ENCODE peak calls at places on chromosomes 12 and 14, in six cellular contexts. One of them, this sample, is unnamed.

GRCh38 chr14:102920273-102920997 is 2.0 kb upstream of the AMN start:
- DNase-seq in mesendoderm: no peak
- DNase-seq in coronary artery: no peak
- DNase-seq in SK-N-SH: no peak
- DNase-seq in uterus: no peak
- DNase-seq in astrocyte: no peak
- DNase-seq in this sample: no peak

GRCh38 chr14:75495882-75496281 is 26.4 kb upstream of the BATF start:
- DNase-seq in mesendoderm: no peak
- DNase-seq in coronary artery: no peak
- DNase-seq in SK-N-SH: no peak
- DNase-seq in uterus: no peak
- DNase-seq in astrocyte: no peak
- DNase-seq in this sample: no peak

GRCh38 chr12:59113831-59114273 is 193.5 kb upstream of the LRIG3 start:
- DNase-seq in mesendoderm: peak
- DNase-seq in coronary artery: peak
- DNase-seq in SK-N-SH: peak
- DNase-seq in uterus: peak
- DNase-seq in astrocyte: peak
- DNase-seq in this sample: peak

GRCh38 chr12:122691566-122691965 is 11.6 kb downstream of the HCAR2 start:
- DNase-seq in mesendoderm: no peak
- DNase-seq in coronary artery: no peak
- DNase-seq in SK-N-SH: no peak
- DNase-seq in uterus: no peak
- DNase-seq in astrocyte: no peak
- DNase-seq in this sample: no peak

GRCh38 chr12:78600541-78600940 is 264.0 kb upstream of the SYT1 start:
- DNase-seq in mesendoderm: no peak
- DNase-seq in coronary artery: no peak
- DNase-seq in SK-N-SH: no peak
- DNase-seq in uterus: no peak
- DNase-seq in astrocyte: no peak
- DNase-seq in this sample: no peak

GRCh38 chr14:54881235-54881760 is 21.3 kb downstream of the GCH1 start:
- DNase-seq in mesendoderm: no peak
- DNase-seq in coronary artery: no peak
- DNase-seq in SK-N-SH: no peak
- DNase-seq in uterus: no peak
- DNase-seq in astrocyte: peak
- DNase-seq in this sample: no peak

GRCh38 chr12:79250186-79250585 is 385.6 kb downstream of the SYT1 start:
- DNase-seq in mesendoderm: no peak
- DNase-seq in coronary artery: no peak
- DNase-seq in SK-N-SH: no peak
- DNase-seq in uterus: no peak
- DNase-seq in astrocyte: peak
- DNase-seq in this sample: no peak

GRCh38 chr12:57755454-57756372 is 810 bp downstream of the MARCHF9 start:
- DNase-seq in mesendoderm: no peak
- DNase-seq in coronary artery: no peak
- DNase-seq in SK-N-SH: peak
- DNase-seq in uterus: no peak
- DNase-seq in astrocyte: no peak
- DNase-seq in this sample: no peak

GRCh38 chr14:85463512-85463911 is 66.4 kb upstream of the FLRT2 start:
- DNase-seq in mesendoderm: peak
- DNase-seq in coronary artery: no peak
- DNase-seq in SK-N-SH: no peak
- DNase-seq in uterus: no peak
- DNase-seq in astrocyte: no peak
- DNase-seq in this sample: no peak

GRCh38 chr12:25965682-25966081 is 7.2 kb downstream of the RASSF8 start:
- DNase-seq in mesendoderm: no peak
- DNase-seq in coronary artery: no peak
- DNase-seq in SK-N-SH: no peak
- DNase-seq in uterus: no peak
- DNase-seq in astrocyte: no peak
- DNase-seq in this sample: no peak

GRCh38 chr12:9372202-9372601 is 164.0 kb upstream of the PZP start:
- DNase-seq in mesendoderm: peak
- DNase-seq in coronary artery: no peak
- DNase-seq in SK-N-SH: no peak
- DNase-seq in uterus: no peak
- DNase-seq in astrocyte: no peak
- DNase-seq in this sample: no peak

GRCh38 chr14:105275267-105275946 is 25.4 kb downstream of the BRF1 start:
- DNase-seq in mesendoderm: peak
- DNase-seq in coronary artery: no peak
- DNase-seq in SK-N-SH: no peak
- DNase-seq in uterus: no peak
- DNase-seq in astrocyte: peak
- DNase-seq in this sample: no peak

GRCh38 chr12:1611775-1612174 is 17.3 kb upstream of the WNT5B start:
- DNase-seq in mesendoderm: no peak
- DNase-seq in coronary artery: no peak
- DNase-seq in SK-N-SH: no peak
- DNase-seq in uterus: no peak
- DNase-seq in astrocyte: peak
- DNase-seq in this sample: no peak
- H3K27ac ChIP-seq in mesendoderm: no peak
- H3K27ac ChIP-seq in coronary artery: no peak
- H3K27ac ChIP-seq in SK-N-SH: peak
- H3K27ac ChIP-seq in uterus: no peak
- H3K27ac ChIP-seq in astrocyte: no peak
- H3K27ac ChIP-seq in this sample: peak

DNA sequence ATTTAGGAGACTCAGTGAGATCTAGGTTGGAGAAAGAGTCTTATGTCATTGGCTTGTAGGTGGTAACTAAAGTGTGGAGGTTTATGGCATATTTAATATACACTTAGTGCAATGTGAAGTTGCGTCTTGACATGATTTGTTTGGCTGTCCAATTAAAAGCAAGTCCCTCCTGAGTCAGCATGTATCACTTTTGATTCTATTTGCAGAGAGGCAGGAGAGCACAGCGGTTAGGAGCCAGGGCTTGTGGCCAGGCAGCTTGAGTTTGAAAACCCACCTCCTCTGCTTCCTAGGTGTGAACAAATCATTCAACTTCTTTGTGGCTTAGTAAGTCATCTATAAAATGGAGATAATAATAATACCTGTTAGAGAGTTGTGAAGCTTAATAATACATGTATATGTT is 68.5 kb upstream of the OTX2 start:
- DNase-seq in mesendoderm: no peak
- DNase-seq in coronary artery: no peak
- DNase-seq in SK-N-SH: no peak
- DNase-seq in uterus: no peak
- DNase-seq in astrocyte: no peak
- DNase-seq in this sample: no peak
- H3K27ac ChIP-seq in mesendoderm: no peak
- H3K27ac ChIP-seq in coronary artery: no peak
- H3K27ac ChIP-seq in SK-N-SH: no peak
- H3K27ac ChIP-seq in uterus: no peak
- H3K27ac ChIP-seq in astrocyte: no peak
- H3K27ac ChIP-seq in this sample: no peak

GRCh38 chr12:913919-914718 is 35.4 kb downstream of the RAD52 start:
- DNase-seq in mesendoderm: no peak
- DNase-seq in coronary artery: no peak
- DNase-seq in SK-N-SH: no peak
- DNase-seq in uterus: no peak
- DNase-seq in astrocyte: peak
- DNase-seq in this sample: no peak

GRCh38 chr12:909861-910260 is 39.6 kb downstream of the RAD52 start:
- DNase-seq in mesendoderm: no peak
- DNase-seq in coronary artery: no peak
- DNase-seq in SK-N-SH: no peak
- DNase-seq in uterus: no peak
- DNase-seq in astrocyte: no peak
- DNase-seq in this sample: no peak

GRCh38 chr12:910416-910815 is 39.1 kb downstream of the RAD52 start:
- DNase-seq in mesendoderm: no peak
- DNase-seq in coronary artery: no peak
- DNase-seq in SK-N-SH: no peak
- DNase-seq in uterus: no peak
- DNase-seq in astrocyte: no peak
- DNase-seq in this sample: no peak

GRCh38 chr12:912466-913235 is 36.8 kb downstream of the RAD52 start:
- DNase-seq in mesendoderm: no peak
- DNase-seq in coronary artery: no peak
- DNase-seq in SK-N-SH: no peak
- DNase-seq in uterus: no peak
- DNase-seq in astrocyte: no peak
- DNase-seq in this sample: no peak

GRCh38 chr12:911191-911826 is 38.2 kb downstream of the RAD52 start:
- DNase-seq in mesendoderm: no peak
- DNase-seq in coronary artery: no peak
- DNase-seq in SK-N-SH: no peak
- DNase-seq in uterus: no peak
- DNase-seq in astrocyte: no peak
- DNase-seq in this sample: no peak
- H3K27ac ChIP-seq in mesendoderm: no peak
- H3K27ac ChIP-seq in coronary artery: no peak
- H3K27ac ChIP-seq in SK-N-SH: no peak
- H3K27ac ChIP-seq in uterus: no peak
- H3K27ac ChIP-seq in astrocyte: no peak
- H3K27ac ChIP-seq in this sample: peak

GRCh38 chr12:2248087-2248900 is 195.5 kb downstream of the CACNA1C start:
- DNase-seq in mesendoderm: no peak
- DNase-seq in coronary artery: no peak
- DNase-seq in SK-N-SH: peak
- DNase-seq in uterus: no peak
- DNase-seq in astrocyte: peak
- DNase-seq in this sample: no peak
- H3K27ac ChIP-seq in mesendoderm: no peak
- H3K27ac ChIP-seq in coronary artery: peak
- H3K27ac ChIP-seq in SK-N-SH: peak
- H3K27ac ChIP-seq in uterus: no peak
- H3K27ac ChIP-seq in astrocyte: no peak
- H3K27ac ChIP-seq in this sample: no peak

DNA sequence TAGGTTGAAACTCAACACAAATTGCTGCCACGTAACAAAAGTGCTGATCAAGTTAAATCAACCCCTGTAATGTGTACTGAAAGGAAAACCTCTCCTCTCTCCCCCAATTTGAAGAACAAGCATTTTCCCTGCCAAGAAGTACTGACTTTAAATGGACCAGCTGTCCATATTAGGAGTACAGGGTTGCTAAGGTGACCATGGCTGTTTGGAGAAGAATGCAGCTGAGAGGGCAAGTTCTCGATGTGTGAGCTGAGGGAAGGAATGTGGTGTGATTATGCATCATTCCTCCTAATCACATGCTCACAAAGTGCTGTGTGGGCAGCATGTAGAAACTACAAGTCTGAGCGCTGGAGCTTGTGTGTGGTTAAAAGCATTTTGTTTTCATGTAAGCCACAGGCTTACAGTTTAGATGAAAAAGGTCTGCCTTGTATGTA is 50.9 kb upstream of the CCT2 start:
- DNase-seq in mesendoderm: peak
- DNase-seq in coronary artery: peak
- DNase-seq in SK-N-SH: no peak
- DNase-seq in uterus: peak
- DNase-seq in astrocyte: peak
- DNase-seq in this sample: peak
- H3K27ac ChIP-seq in mesendoderm: no peak
- H3K27ac ChIP-seq in coronary artery: peak
- H3K27ac ChIP-seq in SK-N-SH: peak
- H3K27ac ChIP-seq in uterus: peak
- H3K27ac ChIP-seq in astrocyte: peak
- H3K27ac ChIP-seq in this sample: peak

GRCh38 chr12:104108755-104109445 is 29.1 kb downstream of the NFYB start:
- DNase-seq in mesendoderm: peak
- DNase-seq in coronary artery: no peak
- DNase-seq in SK-N-SH: peak
- DNase-seq in uterus: peak
- DNase-seq in astrocyte: peak
- DNase-seq in this sample: peak
- H3K27ac ChIP-seq in mesendoderm: no peak
- H3K27ac ChIP-seq in coronary artery: no peak
- H3K27ac ChIP-seq in SK-N-SH: no peak
- H3K27ac ChIP-seq in uterus: no peak
- H3K27ac ChIP-seq in astrocyte: no peak
- H3K27ac ChIP-seq in this sample: peak

GRCh38 chr14:91904956-91905645 is 37.8 kb upstream of the TC2N start:
- DNase-seq in mesendoderm: no peak
- DNase-seq in coronary artery: no peak
- DNase-seq in SK-N-SH: no peak
- DNase-seq in uterus: no peak
- DNase-seq in astrocyte: no peak
- DNase-seq in this sample: no peak

GRCh38 chr14:91899777-91900176 is 32.4 kb upstream of the TC2N start:
- DNase-seq in mesendoderm: no peak
- DNase-seq in coronary artery: no peak
- DNase-seq in SK-N-SH: no peak
- DNase-seq in uterus: no peak
- DNase-seq in astrocyte: no peak
- DNase-seq in this sample: no peak

GRCh38 chr14:91904483-91904882 is 37.1 kb upstream of the TC2N start:
- DNase-seq in mesendoderm: no peak
- DNase-seq in coronary artery: no peak
- DNase-seq in SK-N-SH: no peak
- DNase-seq in uterus: no peak
- DNase-seq in astrocyte: no peak
- DNase-seq in this sample: no peak

GRCh38 chr14:91901449-91902250 is 34.3 kb upstream of the TC2N start:
- DNase-seq in mesendoderm: no peak
- DNase-seq in coronary artery: no peak
- DNase-seq in SK-N-SH: no peak
- DNase-seq in uterus: peak
- DNase-seq in astrocyte: no peak
- DNase-seq in this sample: peak

GRCh38 chr14:91903070-91903469 is 35.7 kb upstream of the TC2N start:
- DNase-seq in mesendoderm: no peak
- DNase-seq in coronary artery: no peak
- DNase-seq in SK-N-SH: no peak
- DNase-seq in uterus: no peak
- DNase-seq in astrocyte: no peak
- DNase-seq in this sample: no peak
- H3K27ac ChIP-seq in mesendoderm: no peak
- H3K27ac ChIP-seq in coronary artery: peak
- H3K27ac ChIP-seq in SK-N-SH: no peak
- H3K27ac ChIP-seq in uterus: peak
- H3K27ac ChIP-seq in astrocyte: no peak
- H3K27ac ChIP-seq in this sample: peak

GRCh38 chr12:52949413-52950331 is 754 bp downstream of the KRT18 start:
- DNase-seq in mesendoderm: peak
- DNase-seq in coronary artery: no peak
- DNase-seq in SK-N-SH: no peak
- DNase-seq in uterus: peak
- DNase-seq in astrocyte: peak
- DNase-seq in this sample: no peak
- H3K27ac ChIP-seq in mesendoderm: peak
- H3K27ac ChIP-seq in coronary artery: no peak
- H3K27ac ChIP-seq in SK-N-SH: peak
- H3K27ac ChIP-seq in uterus: peak
- H3K27ac ChIP-seq in astrocyte: peak
- H3K27ac ChIP-seq in this sample: no peak

DNA sequence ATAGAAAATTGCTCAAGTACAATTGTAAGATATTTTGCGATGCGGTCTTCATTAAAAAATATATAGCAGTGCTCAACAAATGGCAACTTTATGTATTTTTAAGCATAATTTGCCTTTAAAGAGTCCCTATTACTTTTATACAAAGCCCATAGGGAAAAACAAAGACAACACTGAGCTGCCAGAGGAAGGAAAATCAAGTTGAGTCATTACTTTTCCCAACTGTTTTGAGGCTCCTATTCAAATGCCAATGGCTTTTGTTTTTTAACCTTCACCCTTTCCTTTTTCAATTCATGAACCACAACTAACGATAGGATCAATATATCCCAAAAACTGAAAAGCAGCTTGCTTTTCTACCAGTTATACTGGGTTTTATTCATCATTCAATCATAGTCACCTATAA is 157.6 kb upstream of the PLEKHA5 start:
- DNase-seq in mesendoderm: no peak
- DNase-seq in coronary artery: no peak
- DNase-seq in SK-N-SH: no peak
- DNase-seq in uterus: no peak
- DNase-seq in astrocyte: no peak
- DNase-seq in this sample: no peak
- H3K27ac ChIP-seq in mesendoderm: no peak
- H3K27ac ChIP-seq in coronary artery: no peak
- H3K27ac ChIP-seq in SK-N-SH: no peak
- H3K27ac ChIP-seq in uterus: no peak
- H3K27ac ChIP-seq in astrocyte: no peak
- H3K27ac ChIP-seq in this sample: no peak